ENCODE peak calls at places on chromosomes 2 and 18, in five cellular contexts. Y is transverse colon, X is HCT116, M is HL-60, C is breast epithelium. J is an unnamed sample.

GRCh38 chr18:79384151-79384807 is 11.5 kb upstream of the NFATC1 start:
- DNase-seq in Y (no peak), X (no peak), M (no peak), C (no peak), J (no peak)

GRCh38 chr2:189116059-189116458 is 63.5 kb downstream of the COL5A2 start:
- DNase-seq in Y (no peak), X (no peak), M (no peak), C (no peak), J (no peak)

GRCh38 chr2:232761301-232761907 is 15.0 kb downstream of the KCNJ13 start:
- DNase-seq in Y (peak; percentile 23), X (peak; percentile 28), M (peak; percentile 21), C (no peak), J (peak; percentile 4)

GRCh38 chr18:24381126-24381525 is 16.5 kb downstream of the OSBPL1A start:
- DNase-seq in Y (no peak), X (no peak), M (peak; percentile 54), C (no peak), J (no peak)

GRCh38 chr2:182868049-182868422 is 1.6 kb upstream of the FRZB start:
- DNase-seq in Y (no peak), X (no peak), M (no peak), C (no peak), J (no peak)

GRCh38 chr2:78260861-78261260 is 738.7 kb upstream of the LRRTM4 start:
- DNase-seq in Y (no peak), X (no peak), M (no peak), C (no peak), J (no peak)

GRCh38 chr2:85584857-85585780 is 888 bp downstream of the VAMP5 start:
- DNase-seq in Y (peak; percentile 54), X (no peak), M (peak; percentile 35), C (no peak), J (peak; percentile 63)

GRCh38 chr2:33205693-33206434 is 259.1 kb downstream of the LTBP1 start:
- DNase-seq in Y (no peak), X (no peak), M (no peak), C (no peak), J (no peak)

GRCh38 chr2:12315224-12315623 is 401.5 kb upstream of the TRIB2 start:
- DNase-seq in Y (no peak), X (no peak), M (no peak), C (no peak), J (no peak)

GRCh38 chr18:6595666-6596065 is 133.8 kb upstream of the ARHGAP28 start:
- DNase-seq in Y (no peak), X (no peak), M (no peak), C (no peak), J (no peak)

GRCh38 chr2:15107137-15107536 is 454.0 kb downstream of the NBAS start:
- DNase-seq in Y (no peak), X (no peak), M (no peak), C (no peak), J (no peak)

GRCh38 chr2:123209185-123209584 is 815.9 kb upstream of the CNTNAP5 start:
- DNase-seq in Y (no peak), X (no peak), M (no peak), C (no peak), J (no peak)

GRCh38 chr2:138516030-138516704 is 14.6 kb downstream of the SPOPL start:
- DNase-seq in Y (no peak), X (no peak), M (no peak), C (no peak), J (no peak)

GRCh38 chr2:234840336-234840735 is 111.5 kb upstream of the SH3BP4 start:
- DNase-seq in Y (peak; percentile 9), X (peak; percentile 71), M (no peak), C (no peak), J (peak; percentile 35)

GRCh38 chr18:11398625-11399024 is 210.8 kb upstream of the SLC35G4 start:
- DNase-seq in Y (no peak), X (peak; percentile 4), M (no peak), C (no peak), J (no peak)

GRCh38 chr2:20541651-20542050 is 94.8 kb downstream of the RHOB start:
- DNase-seq in Y (no peak), X (no peak), M (no peak), C (no peak), J (no peak)

GRCh38 chr2:20542269-20542668 is 95.4 kb downstream of the RHOB start:
- DNase-seq in Y (no peak), X (no peak), M (no peak), C (no peak), J (no peak)

GRCh38 chr2:20543579-20543887 is 96.7 kb downstream of the RHOB start:
- DNase-seq in Y (no peak), X (no peak), M (no peak), C (no peak), J (no peak)

GRCh38 chr2:20542761-20543578 is 96.1 kb downstream of the RHOB start:
- DNase-seq in Y (no peak), X (no peak), M (no peak), C (no peak), J (no peak)

GRCh38 chr2:20544093-20544747 is 97.3 kb downstream of the RHOB start:
- DNase-seq in Y (no peak), X (no peak), M (no peak), C (no peak), J (no peak)
- TF ChIP-seq POLR2AphosphoS5 in Y (no peak), X (no peak), M (no peak), C (no peak), J (no peak)

DNA sequence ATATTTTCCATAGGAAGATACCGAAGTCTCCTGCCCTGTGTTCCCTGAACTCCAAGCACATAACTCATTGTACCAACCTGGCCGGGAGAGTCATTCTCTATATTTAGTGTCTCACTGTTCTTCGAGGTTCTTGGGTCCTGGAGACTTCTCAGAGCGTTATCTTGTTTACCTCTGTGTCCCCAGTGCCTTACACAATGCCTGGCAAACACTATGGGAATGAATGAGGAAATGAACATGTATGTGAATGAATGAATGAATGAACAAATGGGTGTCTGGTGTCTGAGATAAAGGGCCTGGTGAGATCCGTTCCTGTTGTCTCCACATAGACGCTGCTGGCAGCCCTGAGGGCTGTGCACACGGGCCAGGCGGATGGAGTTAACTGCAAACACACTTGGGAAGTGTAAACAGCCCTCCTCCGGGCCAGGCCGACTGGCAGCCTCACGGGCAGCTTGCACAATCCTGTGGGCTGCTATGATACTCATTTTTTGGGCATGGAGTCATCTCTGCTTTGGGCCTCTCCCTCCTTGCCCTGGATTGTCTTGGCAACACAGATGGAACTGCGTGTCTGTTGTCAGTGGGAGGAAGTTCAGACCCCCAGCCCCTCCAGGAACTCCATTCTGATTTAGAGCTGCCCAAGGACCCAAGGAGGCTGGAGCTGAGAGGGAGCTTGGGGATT is 124.2 kb downstream of the INHBB start:
- DNase-seq in Y (peak; percentile 56), X (no peak), M (peak; percentile 81), C (peak; percentile 89), J (no peak)
- TF ChIP-seq POLR2AphosphoS5 in Y (peak; percentile 45), X (no peak), M (no peak), C (peak; percentile 80), J (no peak)

DNA sequence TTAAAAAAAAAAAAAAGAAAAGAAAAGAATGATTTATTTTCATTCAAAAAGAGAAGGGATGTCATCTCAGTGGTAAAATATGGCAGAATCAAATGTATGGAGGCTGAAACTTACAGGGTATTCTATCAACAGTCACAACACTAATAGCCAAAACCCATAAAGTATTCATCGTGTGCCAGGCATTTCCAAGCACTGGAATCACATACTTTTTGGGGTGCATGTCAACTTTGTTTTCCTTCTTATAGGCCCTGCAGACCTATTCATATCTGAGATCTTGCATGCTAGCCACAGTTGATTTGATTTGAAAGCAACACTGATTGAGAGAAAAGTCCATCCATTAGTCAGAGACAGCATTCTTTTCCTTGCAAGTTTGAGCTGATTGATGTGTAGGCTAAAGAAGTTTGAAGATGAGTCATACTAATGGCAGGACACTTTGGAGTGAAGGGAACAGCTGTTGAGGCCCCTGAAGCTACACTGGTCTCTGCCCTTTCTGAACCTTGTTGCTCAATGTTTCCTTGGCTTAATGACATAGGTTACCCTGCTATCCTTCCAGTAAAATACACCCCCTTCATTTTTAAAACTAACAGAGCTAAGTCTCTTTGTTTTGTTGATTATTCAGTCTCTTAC is 22.0 kb downstream of the KATNAL2 start:
- DNase-seq in Y (no peak), X (no peak), M (no peak), C (no peak), J (no peak)
- TF ChIP-seq POLR2AphosphoS5 in Y (peak; percentile 34), X (no peak), M (no peak), C (no peak), J (no peak)

DNA sequence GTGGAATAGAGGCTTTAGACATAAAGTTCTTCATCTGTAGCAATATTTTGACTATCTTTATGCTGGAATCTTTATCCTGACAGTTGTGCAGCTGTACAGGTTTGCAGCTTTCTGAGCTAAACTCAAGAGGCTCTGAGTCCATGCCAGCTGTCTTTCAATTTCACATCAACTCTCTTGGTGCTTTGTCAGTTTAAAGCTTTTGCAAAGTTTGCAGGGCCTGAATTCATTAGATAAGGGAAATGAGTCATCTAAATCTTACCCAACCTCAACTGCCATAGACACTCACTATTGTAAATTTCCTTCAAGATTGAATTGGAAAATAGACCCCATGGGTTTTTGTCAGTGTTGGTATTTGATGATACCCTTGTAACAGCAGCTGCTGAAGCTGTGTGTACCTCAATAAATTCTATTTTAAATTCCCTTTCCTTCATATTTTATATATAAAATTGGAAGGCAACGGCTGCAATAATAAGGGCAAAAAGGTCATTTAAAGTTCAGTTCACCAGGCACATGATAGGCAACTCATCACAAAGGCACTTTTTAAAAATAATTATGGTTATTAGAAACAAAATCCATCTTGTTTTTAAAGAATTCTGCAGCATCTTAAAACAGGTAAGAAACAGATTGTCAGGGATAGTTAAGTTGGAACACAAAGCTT is 169.9 kb upstream of the SLC39A10 start:
- DNase-seq in Y (no peak), X (peak; percentile 7), M (peak; percentile 87), C (no peak), J (peak; percentile 12)
- TF ChIP-seq POLR2AphosphoS5 in Y (no peak), X (no peak), M (peak; percentile 80), C (no peak), J (no peak)

DNA sequence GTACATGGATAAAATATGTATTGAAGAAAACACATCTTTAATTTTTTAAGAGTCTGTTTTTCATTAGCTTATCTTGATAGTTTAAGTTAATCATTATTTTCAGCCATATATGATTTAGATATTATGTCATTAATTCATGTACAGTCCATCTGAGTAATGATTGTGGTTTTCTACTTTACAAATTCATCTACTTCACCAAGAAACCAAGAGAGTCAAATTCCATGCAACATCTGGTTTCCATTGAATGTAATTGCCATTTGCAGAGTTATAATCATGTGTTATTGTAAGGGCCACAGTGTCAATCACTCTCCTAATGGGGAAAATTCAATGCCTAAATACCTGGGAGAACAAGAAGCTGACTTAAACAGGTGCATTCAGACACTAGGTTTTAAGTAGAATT is 217.2 kb upstream of the OSR1 start:
- DNase-seq in Y (no peak), X (no peak), M (no peak), C (no peak), J (no peak)
- TF ChIP-seq POLR2AphosphoS5 in Y (no peak), X (no peak), M (no peak), C (no peak), J (no peak)